ENCODE peak calls at places on chromosomes 4 and X, in seven cellular contexts. Z is tibial nerve, S is kidney, T is A673, R is BJ, I is foreskin keratinocyte, E is AG09319. M is an unnamed sample.
A peak's percentile ranks its signal among the peaks of the same experiment; 100 is the strongest.

GRCh38 chrX:109886122-109886761 is 116.7 kb upstream of the TMEM164 start:
- DNase-seq in Z (peak; percentile 16), S (no peak), T (peak; percentile 56), R (no peak), I (no peak), E (peak; percentile 14), M (no peak)

GRCh38 chr4:170497105-170497504 is 407.3 kb upstream of the AADAT start:
- DNase-seq in Z (no peak), S (no peak), T (no peak), R (no peak), I (no peak), E (no peak), M (no peak)

GRCh38 chrX:136816970-136817369 is 36.2 kb upstream of the ARHGEF6 start:
- DNase-seq in Z (no peak), S (no peak), T (no peak), R (no peak), I (peak; percentile 30), E (no peak), M (no peak)

GRCh38 chr4:3671571-3672464 is 94.4 kb upstream of the ADRA2C start:
- DNase-seq in Z (no peak), S (peak; percentile 31), T (no peak), R (no peak), I (no peak), E (no peak), M (no peak)

GRCh38 chr4:145168578-145169187 is 11.7 kb downstream of the OTUD4 start:
- DNase-seq in Z (no peak), S (no peak), T (peak; percentile 17), R (no peak), I (no peak), E (no peak), M (no peak)

GRCh38 chr4:7239844-7240243 is 47.5 kb downstream of the SORCS2 start:
- DNase-seq in Z (no peak), S (peak; percentile 49), T (no peak), R (no peak), I (no peak), E (no peak), M (no peak)

GRCh38 chr4:88522702-88523324 is 763 bp downstream of the PYURF start:
- DNase-seq in Z (peak; percentile 9), S (peak; percentile 74), T (peak; percentile 21), R (no peak), I (no peak), E (no peak), M (peak; percentile 13)

GRCh38 chr4:81482344-81482743 is 10.6 kb upstream of the RASGEF1B start:
- DNase-seq in Z (no peak), S (no peak), T (no peak), R (no peak), I (no peak), E (no peak), M (no peak)

GRCh38 chrX:107628662-107629532 is 587 bp downstream of the PRPS1 start:
- DNase-seq in Z (peak; percentile 6), S (no peak), T (peak; percentile 51), R (no peak), I (peak; percentile 56), E (no peak), M (no peak)

GRCh38 chr4:88958080-88958479 is 98.9 kb downstream of the FAM13A start:
- DNase-seq in Z (no peak), S (no peak), T (no peak), R (no peak), I (no peak), E (no peak), M (no peak)

GRCh38 chrX:115679460-115679859 is 118.5 kb downstream of the PLS3 start:
- DNase-seq in Z (no peak), S (no peak), T (peak; percentile 67), R (no peak), I (peak; percentile 7), E (no peak), M (no peak)

GRCh38 chrX:118574666-118575065 is 79.1 kb downstream of the DOCK11 start:
- DNase-seq in Z (no peak), S (no peak), T (no peak), R (no peak), I (no peak), E (no peak), M (no peak)

GRCh38 chr4:181524455-181524854 is 718.7 kb upstream of the TENM3 start:
- DNase-seq in Z (no peak), S (no peak), T (no peak), R (no peak), I (no peak), E (no peak), M (no peak)

GRCh38 chrX:24838624-24839023 is 144.9 kb downstream of the POLA1 start:
- DNase-seq in Z (peak; percentile 48), S (no peak), T (peak; percentile 72), R (no peak), I (peak; percentile 6), E (peak; percentile 16), M (no peak)

GRCh38 chr4:153523171-153523757 is 57.1 kb downstream of the TMEM131L start:
- DNase-seq in Z (no peak), S (no peak), T (no peak), R (no peak), I (no peak), E (no peak), M (no peak)

GRCh38 chr4:144507309-144508101 is 138.5 kb upstream of the HHIP start:
- DNase-seq in Z (no peak), S (no peak), T (no peak), R (no peak), I (peak; percentile 9), E (no peak), M (no peak)

GRCh38 chrX:132490086-132490419 is 1.2 kb upstream of the MBNL3 start:
- DNase-seq in Z (no peak), S (no peak), T (no peak), R (no peak), I (peak; percentile 1), E (no peak), M (no peak)

GRCh38 chr4:159445671-159446070 is 342.8 kb downstream of the RAPGEF2 start:
- DNase-seq in Z (no peak), S (no peak), T (no peak), R (no peak), I (no peak), E (no peak), M (no peak)

GRCh38 chrX:43349363-43349762 is 306.7 kb upstream of the MAOA start:
- DNase-seq in Z (peak; percentile 4), S (no peak), T (peak; percentile 71), R (no peak), I (peak; percentile 25), E (peak; percentile 8), M (no peak)

GRCh38 chr4:89609756-89610155 is 227.2 kb downstream of the SNCA start:
- DNase-seq in Z (no peak), S (no peak), T (no peak), R (no peak), I (no peak), E (no peak), M (no peak)

GRCh38 chr4:111788046-111788642 is 357.1 kb upstream of the FAM241A start:
- DNase-seq in Z (no peak), S (no peak), T (no peak), R (no peak), I (no peak), E (no peak), M (no peak)
- TF ChIP-seq CTCF in Z (no peak), S (no peak), T (no peak), R (no peak), I (no peak), E (no peak), M (no peak)

GRCh38 chrX:66728818-66729271 is 90.0 kb upstream of the EDA2R start:
- DNase-seq in Z (peak; percentile 25), S (peak; percentile 35), T (peak; percentile 52), R (peak; percentile 11), I (peak; percentile 39), E (peak; percentile 41), M (peak; percentile 1)

GRCh38 chrX:66731398-66731797 is 92.5 kb upstream of the EDA2R start:
- DNase-seq in Z (no peak), S (no peak), T (peak; percentile 35), R (no peak), I (peak; percentile 13), E (peak; percentile 10), M (no peak)
- TF ChIP-seq CTCF in Z (no peak), S (peak; percentile 8), T (peak; percentile 51), R (peak; percentile 36), I (peak; percentile 51), E (peak; percentile 44), M (peak; percentile 26)

GRCh38 chr4:147843162-147843561 is 111.3 kb downstream of the ARHGAP10 start:
- DNase-seq in Z (no peak), S (no peak), T (peak; percentile 58), R (no peak), I (peak; percentile 45), E (no peak), M (no peak)
- TF ChIP-seq CTCF in Z (no peak), S (no peak), T (peak; percentile 27), R (no peak), I (peak; percentile 62), E (no peak), M (no peak)

GRCh38 chr4:125749354-125749753 is 434.6 kb downstream of the FAT4 start:
- DNase-seq in Z (no peak), S (no peak), T (no peak), R (no peak), I (no peak), E (no peak), M (no peak)

GRCh38 chr4:125750399-125750798 is 435.6 kb downstream of the FAT4 start:
- DNase-seq in Z (no peak), S (no peak), T (peak; percentile 39), R (no peak), I (peak; percentile 49), E (no peak), M (no peak)

DNA sequence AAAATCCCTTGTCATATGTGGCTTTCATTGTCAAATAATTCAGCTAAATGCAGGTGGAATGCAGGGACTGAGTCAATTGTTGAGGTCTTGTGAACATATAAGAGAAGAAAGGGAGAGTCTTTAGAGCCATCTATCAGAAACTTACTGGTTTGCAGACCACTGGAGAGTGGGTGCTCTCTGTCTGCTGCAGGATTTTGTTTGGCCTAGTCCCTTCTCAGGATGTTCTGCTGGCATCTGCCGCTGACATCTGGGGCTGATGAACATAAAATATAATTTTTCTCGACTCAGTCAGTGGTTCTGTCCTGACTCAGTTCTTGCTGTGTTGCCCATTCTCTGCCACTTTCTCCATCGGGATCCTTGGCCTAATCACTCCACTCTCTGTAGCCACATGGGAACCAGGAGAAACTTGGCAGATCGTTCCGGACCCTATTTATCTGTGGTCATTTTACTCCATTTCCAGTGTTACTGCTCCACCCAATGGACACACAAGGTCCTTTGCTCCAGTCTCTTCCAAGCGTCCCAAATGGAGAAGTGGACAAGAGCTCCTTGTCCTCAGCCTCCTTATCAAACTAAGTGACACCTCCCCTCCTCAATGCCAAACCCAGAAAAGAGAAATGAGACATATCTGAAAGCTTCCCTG is 436.2 kb downstream of the FAT4 start:
- DNase-seq in Z (peak; percentile 10), S (no peak), T (peak; percentile 17), R (no peak), I (no peak), E (peak; percentile 11), M (no peak)
- TF ChIP-seq CTCF in Z (peak; percentile 35), S (peak; percentile 47), T (peak; percentile 25), R (peak; percentile 37), I (no peak), E (peak; percentile 37), M (peak; percentile 13)

DNA sequence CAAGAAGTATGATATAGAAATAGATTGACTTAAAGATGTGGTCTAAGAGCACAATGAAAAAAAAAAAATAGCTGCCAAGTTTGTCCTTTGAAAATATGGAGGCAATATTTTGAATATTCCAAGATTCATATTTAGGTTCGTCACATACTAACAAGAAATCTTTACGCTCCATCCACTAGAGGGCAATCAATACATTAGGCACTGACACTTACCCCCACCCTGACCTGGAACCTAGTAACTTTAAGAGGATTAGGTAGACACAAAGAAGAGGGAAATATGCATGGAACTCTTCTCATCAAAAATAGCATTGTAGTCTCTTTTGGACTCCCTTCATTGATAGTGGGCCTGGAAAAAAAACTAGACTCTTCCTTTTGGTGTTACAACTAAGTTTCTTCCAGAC is 1108.1 kb downstream of the PCDH19 start:
- DNase-seq in Z (no peak), S (no peak), T (peak; percentile 29), R (no peak), I (peak; percentile 2), E (no peak), M (no peak)
- TF ChIP-seq CTCF in Z (no peak), S (no peak), T (peak; percentile 47), R (no peak), I (peak; percentile 41), E (peak; percentile 16), M (no peak)